ENCODE peak calls at places on chromosomes 4 and X, in four cellular contexts. Q is fibroblast of lung, G is lung, C is adrenal gland. I is an unnamed sample. For H3K36me3, the result is how much of the 10 kb centered on the place peaks cover.

GRCh38 chrX:49220100-49220499 is 13.0 kb downstream of the CACNA1F start:
- DNase-seq in Q (no peak), G (no peak), C (no peak), I (no peak)

GRCh38 chr4:79300280-79300679 is 25.6 kb downstream of the NAA11 start:
- DNase-seq in Q (no peak), G (no peak), C (no peak), I (no peak)

GRCh38 chr4:113534698-113535097 is 226.8 kb downstream of the CAMK2D start:
- DNase-seq in Q (peak), G (no peak), C (no peak), I (no peak)

GRCh38 chrX:56800801-56801200 is 71.8 kb downstream of the NBDY start:
- DNase-seq in Q (no peak), G (no peak), C (no peak), I (no peak)

GRCh38 chrX:65745992-65746391 is 78.5 kb downstream of the MSN start:
- DNase-seq in Q (peak), G (no peak), C (no peak), I (no peak)

GRCh38 chr4:88628746-88629145 is 36.5 kb downstream of the HERC3 start:
- DNase-seq in Q (no peak), G (no peak), C (no peak), I (no peak)

GRCh38 chr4:15906024-15906443 is 32.5 kb downstream of the FGFBP1 start:
- DNase-seq in Q (no peak), G (peak), C (no peak), I (peak)

GRCh38 chr4:80732010-80732409 is 298.5 kb upstream of the BMP3 start:
- DNase-seq in Q (peak), G (no peak), C (no peak), I (no peak)

GRCh38 chr4:22778547-22779163 is 85.9 kb downstream of the GBA3 start:
- DNase-seq in Q (no peak), G (no peak), C (no peak), I (no peak)

GRCh38 chrX:30489323-30489722 is 88.2 kb downstream of the TASL start:
- DNase-seq in Q (no peak), G (no peak), C (no peak), I (no peak)

GRCh38 chr4:8694651-8695151 is 102.1 kb downstream of the CPZ start:
- DNase-seq in Q (no peak), G (no peak), C (no peak), I (no peak)

GRCh38 chr4:98567611-98568010 is 90.8 kb downstream of the TSPAN5 start:
- DNase-seq in Q (no peak), G (no peak), C (no peak), I (no peak)

GRCh38 chr4:109981936-109982335 is 69.3 kb downstream of the EGF start:
- DNase-seq in Q (no peak), G (no peak), C (no peak), I (no peak)

GRCh38 chr4:109979932-109980717 is 67.4 kb downstream of the EGF start:
- DNase-seq in Q (peak), G (no peak), C (no peak), I (no peak)

GRCh38 chr4:109978704-109979103 is 66.0 kb downstream of the EGF start:
- DNase-seq in Q (no peak), G (no peak), C (no peak), I (no peak)

GRCh38 chr4:109976189-109976588 is 63.5 kb downstream of the EGF start:
- DNase-seq in Q (no peak), G (no peak), C (no peak), I (no peak)

GRCh38 chr4:109977854-109978501 is 65.3 kb downstream of the EGF start:
- DNase-seq in Q (peak), G (no peak), C (no peak), I (no peak)
- TF ChIP-seq CTCF in Q (peak), G (peak), C (peak), I (peak)

GRCh38 chr4:104425003-104425402 is 69.7 kb downstream of the CXXC4 start:
- DNase-seq in Q (no peak), G (no peak), C (no peak), I (no peak)
- H3K4me3 ChIP-seq in Q (peak), G (no peak), C (no peak), I (no peak)

GRCh38 chrX:71543316-71543715 is 10.4 kb downstream of the OGT start:
- DNase-seq in Q (no peak), G (no peak), C (peak), I (no peak)

GRCh38 chrX:71547339-71547738 is 14.4 kb downstream of the OGT start:
- DNase-seq in Q (no peak), G (no peak), C (no peak), I (no peak)

GRCh38 chrX:71550578-71550977 is 17.7 kb downstream of the OGT start:
- DNase-seq in Q (no peak), G (no peak), C (no peak), I (no peak)

GRCh38 chrX:71545364-71545763 is 12.5 kb downstream of the OGT start:
- DNase-seq in Q (no peak), G (no peak), C (no peak), I (no peak)

GRCh38 chrX:71546879-71547278 is 14.0 kb downstream of the OGT start:
- DNase-seq in Q (no peak), G (no peak), C (no peak), I (no peak)
- H3K36me3 ChIP-seq in Q (under half), G (under half), C (under half), I (half or more)

DNA sequence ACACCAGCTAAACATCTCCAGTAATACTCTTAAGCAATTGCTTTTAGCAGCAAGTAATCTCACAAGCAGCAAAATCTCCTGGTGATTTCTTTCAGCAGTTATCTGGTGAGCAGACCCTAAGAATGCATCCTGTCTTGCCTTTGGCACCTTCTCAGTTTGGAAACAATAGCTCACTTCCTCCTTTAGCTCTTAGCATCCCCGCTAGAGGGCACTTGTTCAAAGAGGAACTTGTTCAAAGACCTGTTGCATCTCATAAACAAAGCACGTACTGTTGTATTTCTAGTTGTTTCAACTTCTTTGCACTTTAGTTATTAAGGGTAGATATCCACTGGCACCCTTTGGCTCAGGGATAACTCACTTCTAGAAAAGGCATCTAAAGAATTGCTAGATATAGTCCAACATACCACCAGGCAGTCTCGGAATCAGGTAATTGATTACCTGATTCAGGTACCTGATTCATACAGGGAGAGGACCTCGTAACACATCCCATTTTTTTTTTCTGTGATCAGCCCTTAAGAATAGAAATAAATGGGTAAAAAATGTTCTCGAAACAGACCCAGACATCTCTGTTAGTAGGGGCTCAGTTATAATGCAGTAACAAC is 81.9 kb upstream of the QRFPR start:
- DNase-seq in Q (peak), G (peak), C (peak), I (no peak)
- TF ChIP-seq CTCF in Q (peak), G (peak), C (peak), I (peak)

GRCh38 chr4:118270492-118270891 is 82.3 kb downstream of the PRSS12 start:
- DNase-seq in Q (peak), G (no peak), C (no peak), I (no peak)
- H3K4me3 ChIP-seq in Q (no peak), G (no peak), C (no peak), I (no peak)

GRCh38 chr4:51901363-51901762 is 58.4 kb downstream of the DCUN1D4 start:
- DNase-seq in Q (no peak), G (no peak), C (no peak), I (no peak)
- H3K36me3 ChIP-seq in Q (under half), G (under half), C (under half), I (half or more)

DNA sequence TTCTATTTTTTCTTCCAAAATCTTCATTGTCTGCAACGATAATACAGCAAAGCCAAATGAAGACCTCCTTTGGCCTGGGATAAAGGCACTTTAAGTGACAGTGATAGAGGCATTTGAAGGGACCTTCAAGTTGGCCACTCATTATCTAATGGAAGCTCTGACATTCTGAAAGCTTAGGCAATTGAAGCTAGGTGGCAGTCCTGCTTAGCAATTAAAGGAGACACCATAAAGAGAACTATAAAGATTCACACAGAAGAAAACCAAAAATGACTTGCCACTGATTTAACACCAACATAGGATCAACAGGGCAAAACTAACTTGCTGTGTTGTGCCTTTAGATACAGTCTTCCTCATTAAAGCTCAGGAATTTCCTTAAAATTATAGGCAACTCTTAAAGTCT is 103.3 kb upstream of the TSPAN7 start:
- DNase-seq in Q (no peak), G (no peak), C (no peak), I (no peak)
- TF ChIP-seq CTCF in Q (no peak), G (no peak), C (peak), I (no peak)